ENCODE peak calls at places on chromosomes 5 and 9, in eight cellular contexts. Q, M, X, C, V, Y, O and B are unnamed samples.

GRCh38 chr5:62043289-62044274 is 262.4 kb upstream of the KIF2A start:
- DNase-seq in Q (no peak), O (no peak), C (no peak), X (no peak), Y (no peak), V (no peak), M (peak; percentile 88), B (no peak)

GRCh38 chr9:91374939-91375338 is 13.2 kb upstream of the AUH start:
- DNase-seq in Y (no peak), X (peak; percentile 90), O (no peak), Q (no peak), V (no peak), M (no peak), C (no peak), B (no peak)

GRCh38 chr9:91248707-91249106 is 113.0 kb downstream of the AUH start:
- DNase-seq in V (no peak), M (no peak), O (no peak), X (peak; percentile 65), Q (no peak), C (no peak), Y (no peak), B (no peak)

GRCh38 chr9:120394058-120394669 is 185.8 kb downstream of the CDK5RAP2 start:
- DNase-seq in Q (peak; percentile 39), M (no peak), Y (peak; percentile 51), V (no peak), O (peak; percentile 29), C (no peak), X (peak; percentile 16), B (no peak)

GRCh38 chr5:116440329-116440895 is 134.2 kb downstream of the SEMA6A start:
- DNase-seq in O (no peak), M (no peak), Q (no peak), X (no peak), V (no peak), C (no peak), Y (no peak), B (no peak)

GRCh38 chr9:126156898-126157297 is 169.7 kb upstream of the MVB12B start:
- DNase-seq in O (no peak), C (no peak), Q (no peak), X (no peak), Y (no peak), V (no peak), M (no peak), B (no peak)

GRCh38 chr5:177339107-177339638 is 12.3 kb downstream of the LMAN2 start:
- DNase-seq in O (no peak), X (no peak), Q (no peak), V (no peak), M (peak; percentile 55), Y (no peak), C (peak; percentile 53), B (no peak)

GRCh38 chr5:4584982-4585381 is 555.1 kb upstream of the ADAMTS16 start:
- DNase-seq in M (no peak), O (no peak), Y (no peak), Q (peak; percentile 12), V (peak; percentile 74), C (no peak), X (no peak), B (peak; percentile 32)

GRCh38 chr9:121783523-121784507 is 132.4 kb downstream of the DAB2IP start:
- DNase-seq in Y (no peak), M (no peak), V (no peak), O (no peak), X (no peak), C (peak; percentile 70), Q (no peak), B (no peak)

GRCh38 chr5:76788362-76788761 is 30.5 kb upstream of the F2RL1 start:
- DNase-seq in V (no peak), O (no peak), Q (no peak), C (no peak), Y (no peak), X (peak; percentile 23), M (no peak), B (no peak)